ENCODE peak calls at places on chromosomes 12 and 14, in nine cellular contexts. W is CD8-positive, alpha-beta T cell; B is heart right ventricle; X is fibroblast of lung; O is pancreas; M is A549; U is WERI-Rb-1; N is HFF-Myc; T is upper lobe of right lung. L is an unnamed sample.

GRCh38 chr14:81890020-81890419 is 356.4 kb upstream of the SEL1L start:
- DNase-seq in W (no peak), B (no peak), X (no peak), O (no peak), M (no peak), U (no peak), N (no peak), T (no peak), L (no peak)

GRCh38 chr12:23930599-23930998 is 18.9 kb downstream of the SOX5 start:
- DNase-seq in W (no peak), B (no peak), X (no peak), O (no peak), M (no peak), U (no peak), N (no peak), T (no peak), L (no peak)

GRCh38 chr12:52082026-52082667 is 2.6 kb downstream of the SMIM41 start:
- DNase-seq in W (no peak), B (peak; percentile 80), X (peak; percentile 87), O (no peak), M (no peak), U (no peak), N (no peak), T (peak; percentile 71), L (no peak)

GRCh38 chr12:113183030-113183589 is 2.2 kb downstream of the DDX54 start:
- DNase-seq in W (no peak), B (no peak), X (no peak), O (no peak), M (no peak), U (no peak), N (no peak), T (no peak), L (no peak)

GRCh38 chr12:84727964-84728363 is 184.6 kb downstream of the SLC6A15 start:
- DNase-seq in W (no peak), B (no peak), X (no peak), O (no peak), M (no peak), U (no peak), N (no peak), T (no peak), L (peak; percentile 10)

GRCh38 chr12:4251228-4251891 is 22.2 kb upstream of the CCND2 start:
- DNase-seq in W (no peak), B (no peak), X (no peak), O (no peak), M (no peak), U (no peak), N (no peak), T (no peak), L (no peak)

GRCh38 chr12:83046019-83046418 is 359.3 kb downstream of the TMTC2 start:
- DNase-seq in W (no peak), B (no peak), X (no peak), O (no peak), M (no peak), U (no peak), N (peak; percentile 27), T (no peak), L (no peak)

GRCh38 chr14:60254176-60254575 is 5.2 kb downstream of the PPM1A start:
- DNase-seq in W (no peak), B (no peak), X (no peak), O (no peak), M (no peak), U (no peak), N (no peak), T (no peak), L (no peak)

GRCh38 chr12:122851820-122852219 is 16.6 kb downstream of the HIP1R start:
- DNase-seq in W (no peak), B (no peak), X (peak; percentile 92), O (no peak), M (no peak), U (no peak), N (no peak), T (no peak), L (peak; percentile 86)

GRCh38 chr12:114508529-114509129 is 102.7 kb upstream of the TBX5 start:
- DNase-seq in W (peak; percentile 67), B (peak; percentile 66), X (peak; percentile 86), O (peak; percentile 37), M (peak; percentile 76), U (peak; percentile 62), N (peak; percentile 71), T (no peak), L (peak; percentile 65)

GRCh38 chr12:56122637-56123036 is 4.6 kb downstream of the ZC3H10 start:
- DNase-seq in W (no peak), B (no peak), X (no peak), O (no peak), M (no peak), U (no peak), N (no peak), T (no peak), L (no peak)

GRCh38 chr12:3313655-3314305 is 177.2 kb upstream of the PRMT8 start:
- DNase-seq in W (no peak), B (no peak), X (no peak), O (no peak), M (peak; percentile 55), U (peak; percentile 70), N (no peak), T (no peak), L (no peak)

GRCh38 chr14:68539311-68539737 is 253.5 kb downstream of the ZFP36L1 start:
- DNase-seq in W (no peak), B (no peak), X (no peak), O (no peak), M (no peak), U (no peak), N (no peak), T (no peak), L (no peak)

GRCh38 chr14:105879867-105880561 is 353.6 kb downstream of the TMEM121 start:
- DNase-seq in W (peak; percentile 10), B (no peak), X (no peak), O (peak; percentile 21), M (no peak), U (peak; percentile 1), N (no peak), T (peak; percentile 54), L (no peak)

GRCh38 chr12:49332891-49333371 is 4.1 kb downstream of the C1QL4 start:
- DNase-seq in W (no peak), B (no peak), X (no peak), O (no peak), M (no peak), U (no peak), N (no peak), T (peak; percentile 63), L (no peak)

GRCh38 chr14:54459106-54459505 is 17.9 kb upstream of the CNIH1 start:
- DNase-seq in W (no peak), B (no peak), X (no peak), O (no peak), M (no peak), U (no peak), N (no peak), T (no peak), L (no peak)

GRCh38 chr12:94689002-94689645 is 38.8 kb upstream of the TMCC3 start:
- DNase-seq in W (no peak), B (no peak), X (peak; percentile 80), O (no peak), M (no peak), U (no peak), N (no peak), T (no peak), L (peak; percentile 62)

GRCh38 chr14:94028450-94028826 is 2.3 kb downstream of the OTUB2 start:
- DNase-seq in W (no peak), B (no peak), X (no peak), O (no peak), M (no peak), U (no peak), N (no peak), T (no peak), L (peak; percentile 19)

DNA sequence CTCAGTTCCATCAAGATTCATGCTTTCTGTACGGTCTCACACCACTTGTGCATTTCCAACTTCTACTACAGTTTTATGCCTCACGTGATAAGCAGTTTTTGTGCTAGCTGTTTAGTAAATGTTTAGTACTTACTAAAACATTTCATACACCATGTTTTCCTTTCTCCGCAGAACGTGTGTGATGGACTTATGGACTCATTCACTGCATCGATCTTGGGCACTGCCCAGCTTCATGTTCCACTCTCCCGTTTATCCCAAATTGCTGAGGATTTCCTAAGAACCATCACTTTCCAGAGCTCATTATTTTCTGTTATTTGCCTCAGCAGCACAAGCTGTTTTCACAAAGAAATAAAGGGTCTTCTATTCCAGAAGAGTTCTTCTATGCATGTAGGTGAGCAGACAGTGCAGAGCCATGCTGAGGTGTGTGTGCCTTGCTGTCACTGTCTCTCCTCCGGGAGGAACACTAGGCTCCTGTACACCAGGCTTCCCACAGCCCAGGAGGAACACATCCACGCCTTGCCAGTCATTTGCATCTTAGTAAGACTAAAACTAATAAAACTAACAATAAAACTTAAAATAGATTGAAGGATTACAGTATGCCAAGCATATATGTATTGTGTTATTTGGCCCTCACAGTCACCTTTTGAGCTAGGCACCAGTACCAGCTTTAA is 90.3 kb upstream of the EEA1 start:
- DNase-seq in W (no peak), B (no peak), X (no peak), O (no peak), M (no peak), U (no peak), N (no peak), T (no peak), L (no peak)
- H3K4me3 ChIP-seq in W (no peak overlapping the region), B (no peak overlapping the region), X (no peak overlapping the region), O (no peak overlapping the region), M (no peak overlapping the region), U (no peak overlapping the region), N (no peak overlapping the region), T (no peak overlapping the region), L (no peak overlapping the region)

DNA sequence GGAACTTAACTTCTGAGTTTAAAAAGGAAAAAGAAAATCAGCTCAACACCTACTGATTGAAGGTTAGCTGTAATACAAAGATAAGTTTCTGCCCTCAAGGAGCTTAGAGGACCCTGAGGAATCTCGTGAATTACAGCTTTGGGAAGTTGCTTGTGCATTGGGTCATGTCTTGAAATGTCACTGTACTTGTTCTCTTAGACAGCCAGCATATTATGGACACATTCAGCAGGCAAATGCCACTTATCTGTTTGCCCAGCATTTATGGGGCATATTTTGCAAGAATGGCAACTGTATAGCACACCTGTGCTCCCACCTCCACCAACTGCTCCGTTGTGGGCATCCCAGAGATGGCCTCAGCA is 263.6 kb upstream of the CRY1 start:
- DNase-seq in W (no peak), B (no peak), X (no peak), O (no peak), M (no peak), U (no peak), N (no peak), T (no peak), L (no peak)
- TF ChIP-seq CTCF in W (no peak), B (no peak), X (no peak), O (no peak), M (no peak), U (no peak), N (no peak), T (no peak), L (no peak)

GRCh38 chr12:9646794-9647622 is 22.5 kb upstream of the CLEC2D start:
- DNase-seq in W (no peak), B (no peak), X (peak; percentile 36), O (no peak), M (peak; percentile 9), U (no peak), N (no peak), T (no peak), L (peak; percentile 22)
- H3K4me3 ChIP-seq in W (peak overlapping the region; percentile 81), B (peak overlapping the region; percentile 67), X (peak overlapping the region; percentile 92), O (peak overlapping the region; percentile 31), M (peak overlapping the region; percentile 74), U (peak overlapping the region; percentile 78), N (peak overlapping the region; percentile 61), T (peak overlapping the region; percentile 71), L (peak overlapping the region; percentile 61)

DNA sequence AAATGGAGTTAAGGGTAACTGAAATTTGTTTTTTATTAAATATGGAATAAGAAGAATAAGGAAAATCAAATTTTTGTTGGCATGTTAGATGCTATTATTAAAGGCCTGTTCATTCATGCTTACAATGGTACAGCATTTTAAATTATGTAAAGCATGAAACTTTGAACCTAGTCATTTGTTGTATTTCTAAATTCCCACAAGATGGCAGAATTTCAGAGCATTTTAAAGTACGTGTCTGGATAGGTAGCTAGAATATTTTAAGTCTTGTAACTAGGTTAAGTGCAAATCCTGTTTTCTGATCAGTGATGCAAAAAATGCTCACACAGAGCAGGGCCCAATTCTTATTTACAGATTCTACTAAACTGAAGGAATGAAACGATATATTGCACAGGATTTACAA is 585.6 kb upstream of the MIS18BP1 start:
- DNase-seq in W (no peak), B (no peak), X (no peak), O (no peak), M (no peak), U (no peak), N (no peak), T (no peak), L (peak; percentile 0)
- TF ChIP-seq CTCF in W (no peak), B (no peak), X (no peak), O (no peak), M (no peak), U (no peak), N (no peak), T (no peak), L (no peak)